ENCODE peak calls at places on chromosomes 13 and 19, in six cellular contexts. W is SW 1271, I is GOT3, J is mesendoderm, F is LHCN-M2, G is iPS-NIHi11. K is an unnamed sample.

GRCh38 chr13:50887153-50887552 is 22.4 kb upstream of the RNASEH2B start:
- DNase-seq in G (no peak), J (no peak), F (no peak), I (no peak), W (no peak), K (no peak)

GRCh38 chr19:44684892-44685847 is 13.8 kb upstream of the CEACAM16 start:
- DNase-seq in W (peak; percentile 70), F (peak; percentile 72), G (no peak), J (peak; percentile 91), I (no peak), K (peak; percentile 38)

GRCh38 chr19:1155352-1156304 is 18.4 kb downstream of the SBNO2 start:
- DNase-seq in J (no peak), I (no peak), G (no peak), W (no peak), F (no peak), K (no peak)

GRCh38 chr13:45341799-45342584 is 1.0 kb upstream of the TPT1 start:
- DNase-seq in W (no peak), G (no peak), J (no peak), F (peak; percentile 37), I (no peak), K (peak; percentile 58)

GRCh38 chr13:102470283-102470920 is 68.6 kb upstream of the FGF14 start:
- DNase-seq in W (no peak), G (no peak), J (no peak), F (no peak), I (no peak), K (no peak)

GRCh38 chr13:114119196-114119595 is 13.2 kb downstream of the RASA3 start:
- DNase-seq in F (peak; percentile 97), J (peak; percentile 98), W (peak; percentile 10), I (no peak), G (peak; percentile 69), K (no peak)

GRCh38 chr13:109666656-109667448 is 119.5 kb downstream of the IRS2 start:
- DNase-seq in I (no peak), W (no peak), F (peak; percentile 37), J (peak; percentile 35), G (no peak), K (no peak)

GRCh38 chr13:32905864-32906180 is 110.4 kb upstream of the KL start:
- DNase-seq in J (no peak), F (peak; percentile 39), I (no peak), G (no peak), W (no peak), K (no peak)

GRCh38 chr13:109917422-109917821 is 131.0 kb upstream of the IRS2 start:
- DNase-seq in I (no peak), F (no peak), G (no peak), J (no peak), W (no peak), K (no peak)

GRCh38 chr19:294819-295686 is 3.9 kb upstream of the PLPP2 start:
- DNase-seq in J (peak; percentile 55), I (no peak), G (peak; percentile 88), W (no peak), F (no peak), K (no peak)

GRCh38 chr13:40052954-40053353 is 397.5 kb downstream of the COG6 start:
- DNase-seq in F (no peak), I (no peak), G (no peak), J (no peak), W (no peak), K (no peak)

GRCh38 chr13:31848621-31849020 is 109.3 kb downstream of the RXFP2 start:
- DNase-seq in G (no peak), J (no peak), F (no peak), I (no peak), W (no peak), K (no peak)

GRCh38 chr13:75530536-75530935 is 7.1 kb downstream of the COMMD6 start:
- DNase-seq in I (no peak), F (no peak), G (no peak), J (no peak), W (no peak), K (no peak)

GRCh38 chr13:102907886-102908515 is 62.2 kb downstream of the ERCC5 start:
- DNase-seq in G (no peak), J (no peak), F (peak; percentile 30), W (no peak), I (no peak), K (no peak)

GRCh38 chr19:41564515-41565383 is 11.2 kb upstream of the CEACAM21 start:
- DNase-seq in I (no peak), F (no peak), J (peak; percentile 57), G (peak; percentile 35), W (no peak), K (no peak)

GRCh38 chr13:25406377-25406776 is 34.6 kb downstream of the ATP8A2 start:
- DNase-seq in G (peak; percentile 43), F (no peak), J (peak; percentile 72), I (no peak), W (no peak), K (no peak)

GRCh38 chr19:5351731-5352228 is 11.2 kb upstream of the PTPRS start:
- DNase-seq in F (no peak), I (no peak), J (no peak), W (no peak), G (no peak), K (no peak)

GRCh38 chr19:10718205-10719196 is 622 bp downstream of the DNM2 start:
- DNase-seq in I (no peak), J (peak; percentile 32), F (peak; percentile 32), W (no peak), G (peak; percentile 74), K (no peak)

GRCh38 chr13:46804391-46804815 is 7.4 kb upstream of the ESD start:
- DNase-seq in F (peak; percentile 99), W (peak; percentile 82), J (peak; percentile 73), G (no peak), I (no peak), K (no peak)

GRCh38 chr13:80399340-80400163 is 58.6 kb upstream of the SPRY2 start:
- DNase-seq in W (no peak), F (peak; percentile 6), J (no peak), I (no peak), G (no peak), K (no peak)

GRCh38 chr13:70729369-70729768 is 621.1 kb upstream of the KLHL1 start:
- DNase-seq in I (no peak), J (no peak), G (no peak), W (no peak), F (no peak), K (no peak)

GRCh38 chr19:7519411-7520130 is 2.9 kb upstream of the MCOLN1 start:
- DNase-seq in J (no peak), G (no peak), I (no peak), W (no peak), F (no peak), K (no peak)

GRCh38 chr19:33641261-33641660 is 19.5 kb downstream of the CHST8 start:
- DNase-seq in I (no peak), J (no peak), G (no peak), F (no peak), W (no peak), K (no peak)

GRCh38 chr19:50272263-50272897 is 56.8 kb downstream of the KCNC3 start:
- DNase-seq in W (no peak), I (no peak), G (no peak), J (no peak), F (no peak), K (no peak)

GRCh38 chr19:29400917-29401711 is 124.7 kb upstream of the VSTM2B start:
- DNase-seq in W (no peak), G (no peak), F (no peak), I (no peak), J (no peak), K (no peak)

GRCh38 chr13:113647351-113648217 is 10.4 kb downstream of the ATP4B start:
- DNase-seq in I (no peak), J (no peak), F (peak; percentile 81), W (no peak), G (no peak), K (peak; percentile 60)

GRCh38 chr13:24458736-24459135 is 53.8 kb downstream of the PARP4 start:
- DNase-seq in J (no peak), W (no peak), G (no peak), I (no peak), F (no peak), K (no peak)

GRCh38 chr13:48478401-48478800 is 54.5 kb downstream of the RCBTB2 start:
- DNase-seq in F (peak; percentile 29), W (no peak), I (no peak), G (no peak), J (no peak), K (no peak)

GRCh38 chr19:4977299-4978174 is 8.6 kb downstream of the KDM4B start:
- DNase-seq in G (no peak), W (no peak), J (peak; percentile 65), F (peak; percentile 87), I (no peak), K (no peak)

GRCh38 chr13:73060251-73061160 is 1.7 kb downstream of the KLF5 start:
- DNase-seq in W (no peak), F (peak; percentile 91), G (no peak), I (no peak), J (peak; percentile 74), K (no peak)

GRCh38 chr13:19791953-19792537 is 9.3 kb upstream of the PSPC1 start:
- DNase-seq in J (peak; percentile 68), F (no peak), I (no peak), W (no peak), G (peak; percentile 24), K (no peak)

GRCh38 chr13:105159794-105160193 is 1375.7 kb downstream of the EFNB2 start:
- DNase-seq in F (no peak), J (no peak), W (no peak), G (no peak), I (no peak), K (no peak)